ENCODE peak calls at places on chromosomes 5 and 9, in seven cellular contexts. One of them, this sample, is unnamed.

GRCh38 chr5:137696481-137696880 is 39.4 kb downstream of the KLHL3 start:
- DNase-seq in anterior cingulate cortex: no peak
- DNase-seq in EL: peak; percentile 45
- DNase-seq in neuronal stem cell: no peak
- DNase-seq in OCI-LY7: no peak
- DNase-seq in iris pigment epithelial cell: peak; percentile 37
- DNase-seq in H7: no peak
- DNase-seq in this sample: no peak

GRCh38 chr5:115070737-115071136 is 99.0 kb downstream of the TRIM36 start:
- DNase-seq in anterior cingulate cortex: no peak
- DNase-seq in EL: no peak
- DNase-seq in neuronal stem cell: no peak
- DNase-seq in OCI-LY7: no peak
- DNase-seq in iris pigment epithelial cell: no peak
- DNase-seq in H7: no peak
- DNase-seq in this sample: no peak

GRCh38 chr5:111857067-111857466 is 100.1 kb upstream of the NREP start:
- DNase-seq in anterior cingulate cortex: no peak
- DNase-seq in EL: no peak
- DNase-seq in neuronal stem cell: no peak
- DNase-seq in OCI-LY7: no peak
- DNase-seq in iris pigment epithelial cell: no peak
- DNase-seq in H7: no peak
- DNase-seq in this sample: no peak

GRCh38 chr5:39194466-39195136 is 24.8 kb downstream of the FYB1 start:
- DNase-seq in anterior cingulate cortex: no peak
- DNase-seq in EL: peak; percentile 91
- DNase-seq in neuronal stem cell: no peak
- DNase-seq in OCI-LY7: no peak
- DNase-seq in iris pigment epithelial cell: peak; percentile 98
- DNase-seq in H7: no peak
- DNase-seq in this sample: no peak

GRCh38 chr5:34648522-34649158 is 7.5 kb upstream of the RAI14 start:
- DNase-seq in anterior cingulate cortex: no peak
- DNase-seq in EL: peak; percentile 52
- DNase-seq in neuronal stem cell: no peak
- DNase-seq in OCI-LY7: no peak
- DNase-seq in iris pigment epithelial cell: no peak
- DNase-seq in H7: no peak
- DNase-seq in this sample: no peak

GRCh38 chr9:88775559-88775958 is 215.7 kb upstream of the S1PR3 start:
- DNase-seq in anterior cingulate cortex: no peak
- DNase-seq in EL: peak; percentile 53
- DNase-seq in neuronal stem cell: no peak
- DNase-seq in OCI-LY7: no peak
- DNase-seq in iris pigment epithelial cell: peak; percentile 68
- DNase-seq in H7: no peak
- DNase-seq in this sample: no peak

GRCh38 chr5:169873642-169874041 is 106.7 kb downstream of the INSYN2B start:
- DNase-seq in anterior cingulate cortex: peak; percentile 25
- DNase-seq in EL: no peak
- DNase-seq in neuronal stem cell: no peak
- DNase-seq in OCI-LY7: no peak
- DNase-seq in iris pigment epithelial cell: peak; percentile 90
- DNase-seq in H7: peak; percentile 3
- DNase-seq in this sample: no peak

GRCh38 chr9:114452219-114453169 is 52.8 kb downstream of the WHRN start:
- DNase-seq in anterior cingulate cortex: no peak
- DNase-seq in EL: no peak
- DNase-seq in neuronal stem cell: no peak
- DNase-seq in OCI-LY7: peak; percentile 76
- DNase-seq in iris pigment epithelial cell: no peak
- DNase-seq in H7: no peak
- DNase-seq in this sample: peak; percentile 84

GRCh38 chr5:146785065-146785464 is 93.5 kb downstream of the PPP2R2B start:
- DNase-seq in anterior cingulate cortex: no peak
- DNase-seq in EL: no peak
- DNase-seq in neuronal stem cell: no peak
- DNase-seq in OCI-LY7: no peak
- DNase-seq in iris pigment epithelial cell: no peak
- DNase-seq in H7: no peak
- DNase-seq in this sample: no peak

GRCh38 chr5:66553368-66553912 is 42.8 kb upstream of the MAST4 start:
- DNase-seq in anterior cingulate cortex: no peak
- DNase-seq in EL: no peak
- DNase-seq in neuronal stem cell: no peak
- DNase-seq in OCI-LY7: no peak
- DNase-seq in iris pigment epithelial cell: no peak
- DNase-seq in H7: no peak
- DNase-seq in this sample: no peak

GRCh38 chr9:31590091-31590490 is 794.4 kb upstream of the ACO1 start:
- DNase-seq in anterior cingulate cortex: no peak
- DNase-seq in EL: no peak
- DNase-seq in neuronal stem cell: no peak
- DNase-seq in OCI-LY7: no peak
- DNase-seq in iris pigment epithelial cell: peak; percentile 11
- DNase-seq in H7: no peak
- DNase-seq in this sample: no peak

GRCh38 chr9:98495530-98495929 is 213.2 kb downstream of the GABBR2 start:
- DNase-seq in anterior cingulate cortex: no peak
- DNase-seq in EL: no peak
- DNase-seq in neuronal stem cell: no peak
- DNase-seq in OCI-LY7: no peak
- DNase-seq in iris pigment epithelial cell: no peak
- DNase-seq in H7: peak; percentile 34
- DNase-seq in this sample: no peak

GRCh38 chr5:154351566-154351965 is 94.2 kb upstream of the SAP30L start:
- DNase-seq in anterior cingulate cortex: no peak
- DNase-seq in EL: no peak
- DNase-seq in neuronal stem cell: no peak
- DNase-seq in OCI-LY7: no peak
- DNase-seq in iris pigment epithelial cell: no peak
- DNase-seq in H7: no peak
- DNase-seq in this sample: no peak

GRCh38 chr5:38467353-38468040 is 88.9 kb downstream of the LIFR start:
- DNase-seq in anterior cingulate cortex: no peak
- DNase-seq in EL: peak; percentile 55
- DNase-seq in neuronal stem cell: no peak
- DNase-seq in OCI-LY7: no peak
- DNase-seq in iris pigment epithelial cell: peak; percentile 48
- DNase-seq in H7: peak; percentile 63
- DNase-seq in this sample: no peak

GRCh38 chr5:181189363-181189961 is 15.5 kb downstream of the TRIM7 start:
- DNase-seq in anterior cingulate cortex: no peak
- DNase-seq in EL: peak; percentile 25
- DNase-seq in neuronal stem cell: no peak
- DNase-seq in OCI-LY7: peak; percentile 67
- DNase-seq in iris pigment epithelial cell: peak; percentile 54
- DNase-seq in H7: peak; percentile 63
- DNase-seq in this sample: peak; percentile 85